ENCODE peak calls at places on chromosomes 1 and 21, in seven cellular contexts. F is HCT116, L is H1, V is GM12878, G is HepG2, K is K562, M is SK-N-SH. R is an unnamed sample.
A peak's percentile ranks its signal among the peaks of the same experiment; 100 is the strongest.

GRCh38 chr1:6002714-6003501 is 10.7 kb upstream of the NPHP4 start:
- DNase-seq in F (no peak), L (no peak), V (no peak), G (peak; percentile 48), K (no peak), M (peak; percentile 59), R (no peak)

GRCh38 chr1:212237651-212238050 is 47.6 kb upstream of the PPP2R5A start:
- DNase-seq in F (peak; percentile 16), L (no peak), V (no peak), G (peak; percentile 46), K (peak; percentile 36), M (no peak), R (no peak)

GRCh38 chr1:206079130-206079529 is 26.2 kb downstream of the RHEX start:
- DNase-seq in F (no peak), L (no peak), V (no peak), G (no peak), K (no peak), M (no peak), R (no peak)

GRCh38 chr1:203462878-203463277 is 12.7 kb upstream of the PRELP start:
- DNase-seq in F (no peak), L (no peak), V (no peak), G (no peak), K (no peak), M (no peak), R (no peak)

GRCh38 chr1:85464497-85465098 is 361 bp downstream of the DDAH1 start:
- DNase-seq in F (peak; percentile 15), L (peak; percentile 34), V (no peak), G (peak; percentile 40), K (no peak), M (peak; percentile 81), R (peak; percentile 45)

GRCh38 chr1:42380617-42381423 is at the start of gene RIMKLA:
- DNase-seq in F (no peak), L (no peak), V (no peak), G (peak; percentile 25), K (peak; percentile 80), M (peak; percentile 97), R (peak; percentile 94)

GRCh38 chr1:165129568-165130164 is 226.8 kb downstream of the LMX1A start:
- DNase-seq in F (peak; percentile 51), L (peak; percentile 53), V (no peak), G (peak; percentile 83), K (peak; percentile 27), M (peak; percentile 41), R (peak; percentile 86)

GRCh38 chr1:245154429-245155185 is at the start of gene KIF26B:
- DNase-seq in F (no peak), L (no peak), V (no peak), G (peak; percentile 47), K (peak; percentile 55), M (peak; percentile 87), R (peak; percentile 50)

GRCh38 chr1:93475691-93476090 is 27.8 kb downstream of the FNBP1L start:
- DNase-seq in F (no peak), L (no peak), V (no peak), G (no peak), K (no peak), M (no peak), R (no peak)

GRCh38 chr1:34696230-34696629 is 58.6 kb upstream of the GJB5 start:
- DNase-seq in F (peak; percentile 36), L (no peak), V (no peak), G (no peak), K (peak; percentile 21), M (peak; percentile 54), R (no peak)

GRCh38 chr1:147725685-147726084 is 34.7 kb downstream of the GJA5 start:
- DNase-seq in F (no peak), L (no peak), V (no peak), G (no peak), K (no peak), M (no peak), R (no peak)

GRCh38 chr1:156537027-156537426 is 35.3 kb downstream of the IQGAP3 start:
- DNase-seq in F (no peak), L (no peak), V (no peak), G (no peak), K (no peak), M (no peak), R (no peak)

GRCh38 chr1:31421404-31422040 is 8.5 kb downstream of the SERINC2 start:
- DNase-seq in F (no peak), L (no peak), V (no peak), G (no peak), K (no peak), M (no peak), R (no peak)

GRCh38 chr1:7553042-7553690 is 217.9 kb upstream of the VAMP3 start:
- DNase-seq in F (no peak), L (no peak), V (no peak), G (no peak), K (no peak), M (no peak), R (no peak)

GRCh38 chr1:74180490-74180889 is 17.5 kb downstream of the LRRIQ3 start:
- DNase-seq in F (no peak), L (no peak), V (no peak), G (no peak), K (no peak), M (no peak), R (no peak)

GRCh38 chr1:85313888-85314696 is 37.7 kb upstream of the BCL10 start:
- DNase-seq in F (no peak), L (no peak), V (no peak), G (no peak), K (no peak), M (no peak), R (no peak)

GRCh38 chr1:46180082-46180616 is 3.9 kb upstream of the P3R3URF start:
- DNase-seq in F (peak; percentile 41), L (peak; percentile 66), V (no peak), G (peak; percentile 36), K (peak; percentile 83), M (no peak), R (peak; percentile 55)

GRCh38 chr1:179817056-179817455 is 60.5 kb downstream of the TOR1AIP2 start:
- DNase-seq in F (no peak), L (no peak), V (no peak), G (no peak), K (no peak), M (no peak), R (no peak)

GRCh38 chr21:26177187-26177586 is 6.6 kb upstream of the APP start:
- DNase-seq in F (no peak), L (no peak), V (no peak), G (no peak), K (no peak), M (no peak), R (no peak)

GRCh38 chr1:168825129-168825528 is 96.1 kb upstream of the DPT start:
- DNase-seq in F (no peak), L (no peak), V (no peak), G (no peak), K (no peak), M (no peak), R (no peak)

GRCh38 chr21:40516336-40516735 is 330.6 kb downstream of the DSCAM start:
- DNase-seq in F (no peak), L (no peak), V (no peak), G (no peak), K (no peak), M (no peak), R (peak; percentile 62)

GRCh38 chr1:39269349-39269748 is 64.9 kb downstream of the MACF1 start:
- DNase-seq in F (no peak), L (no peak), V (no peak), G (no peak), K (no peak), M (no peak), R (no peak)

GRCh38 chr1:39268112-39268581 is 63.7 kb downstream of the MACF1 start:
- DNase-seq in F (no peak), L (no peak), V (no peak), G (no peak), K (no peak), M (no peak), R (peak; percentile 53)

GRCh38 chr1:39268906-39269305 is 64.4 kb downstream of the MACF1 start:
- DNase-seq in F (no peak), L (peak; percentile 44), V (no peak), G (no peak), K (no peak), M (no peak), R (no peak)

GRCh38 chr1:39270368-39270767 is 65.9 kb downstream of the MACF1 start:
- DNase-seq in F (no peak), L (no peak), V (no peak), G (no peak), K (no peak), M (no peak), R (no peak)

GRCh38 chr1:39269791-39270342 is 65.4 kb downstream of the MACF1 start:
- DNase-seq in F (no peak), L (no peak), V (peak; percentile 92), G (peak; percentile 36), K (no peak), M (no peak), R (no peak)
- TF ChIP-seq JUND in F (no peak), L (no peak), V (no peak), G (no peak), K (peak; percentile 31), M (no peak), R (no peak)

GRCh38 chr1:227395391-227396028 is 77.2 kb upstream of the CDC42BPA start:
- DNase-seq in F (peak; percentile 61), L (no peak), V (no peak), G (no peak), K (no peak), M (no peak), R (no peak)
- TF ChIP-seq JUND in F (peak; percentile 36), L (no peak), V (no peak), G (no peak), K (no peak), M (no peak), R (no peak)

GRCh38 chr1:182971219-182971618 is 18.3 kb upstream of the SHCBP1L start:
- DNase-seq in F (no peak), L (no peak), V (no peak), G (no peak), K (no peak), M (no peak), R (no peak)

GRCh38 chr1:182965096-182965495 is 12.1 kb upstream of the SHCBP1L start:
- DNase-seq in F (no peak), L (no peak), V (no peak), G (no peak), K (no peak), M (no peak), R (no peak)

GRCh38 chr1:182968846-182969734 is 16.1 kb upstream of the SHCBP1L start:
- DNase-seq in F (no peak), L (no peak), V (no peak), G (peak; percentile 3), K (no peak), M (no peak), R (no peak)

GRCh38 chr1:182965861-182966260 is 12.9 kb upstream of the SHCBP1L start:
- DNase-seq in F (no peak), L (no peak), V (no peak), G (no peak), K (no peak), M (no peak), R (no peak)

GRCh38 chr1:182968151-182968741 is 15.3 kb upstream of the SHCBP1L start:
- DNase-seq in F (peak; percentile 34), L (no peak), V (no peak), G (peak; percentile 16), K (no peak), M (no peak), R (no peak)
- TF ChIP-seq JUND in F (peak; percentile 73), L (no peak), V (no peak), G (no peak), K (no peak), M (no peak), R (no peak)

DNA sequence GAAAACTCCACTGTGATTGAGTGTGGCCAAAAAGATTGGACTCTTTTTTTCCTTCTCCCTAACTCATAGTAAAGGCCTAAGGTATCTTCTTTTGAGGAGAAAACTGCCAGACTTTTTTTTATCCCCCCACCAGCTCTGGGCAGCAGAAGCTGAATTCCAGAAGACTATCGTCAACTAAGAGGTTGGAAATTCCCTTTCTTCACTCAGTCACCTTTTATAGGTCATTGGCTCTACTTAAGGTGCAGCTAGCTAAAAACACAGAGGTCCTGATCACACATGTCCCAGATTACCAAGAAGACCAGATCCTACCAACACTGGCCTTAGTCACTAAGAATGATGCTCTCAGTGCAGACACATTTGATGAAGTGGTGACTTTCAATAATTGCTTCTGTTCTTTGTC is 1441.2 kb downstream of the PLA2G4A start:
- DNase-seq in F (no peak), L (no peak), V (no peak), G (no peak), K (no peak), M (no peak), R (no peak)
- TF ChIP-seq JUND in F (no peak), L (no peak), V (no peak), G (no peak), K (no peak), M (no peak), R (no peak)